ENCODE peak calls at places on chromosomes 4 and X, in four cellular contexts. C, Q, W and P are unnamed samples. For H3K4me1, the result is how much of the 10 kb centered on the place peaks cover.

GRCh38 chrX:23803931-23804381 is 21.0 kb downstream of the SAT1 start:
- DNase-seq in Q (peak), C (no peak), W (no peak), P (peak)

GRCh38 chr4:142727152-142727551 is 118.9 kb downstream of the INPP4B start:
- DNase-seq in W (no peak), C (no peak), Q (no peak), P (no peak)

GRCh38 chrX:17459596-17459995 is 84.6 kb downstream of the NHS start:
- DNase-seq in C (no peak), W (no peak), Q (no peak), P (no peak)

GRCh38 chr4:52982246-52982950 is 120.3 kb downstream of the RASL11B start:
- DNase-seq in C (peak), W (peak), Q (no peak), P (no peak)

GRCh38 chrX:51892921-51893745 is at the start of gene MAGED1:
- DNase-seq in W (peak), C (peak), Q (peak), P (peak)

GRCh38 chr4:5338511-5338910 is 287.2 kb downstream of the STK32B start:
- DNase-seq in W (no peak), C (no peak), Q (no peak), P (no peak)

GRCh38 chr4:82524570-82525152 is 37.1 kb downstream of the TMEM150C start:
- DNase-seq in Q (no peak), C (no peak), W (no peak), P (no peak)

GRCh38 chrX:144946696-144947095 is 300.6 kb upstream of the SPANXN1 start:
- DNase-seq in W (no peak), C (no peak), Q (no peak), P (no peak)

GRCh38 chrX:74383611-74384010 is 37.7 kb upstream of the SLC16A2 start:
- DNase-seq in Q (peak), W (peak), C (peak), P (no peak)

GRCh38 chr4:128461300-128462103 is 173.9 kb upstream of the PGRMC2 start:
- DNase-seq in C (peak), Q (no peak), W (no peak), P (no peak)

GRCh38 chr4:174404677-174405076 is 117.6 kb downstream of the HPGD start:
- DNase-seq in C (no peak), Q (no peak), W (no peak), P (no peak)

DNA sequence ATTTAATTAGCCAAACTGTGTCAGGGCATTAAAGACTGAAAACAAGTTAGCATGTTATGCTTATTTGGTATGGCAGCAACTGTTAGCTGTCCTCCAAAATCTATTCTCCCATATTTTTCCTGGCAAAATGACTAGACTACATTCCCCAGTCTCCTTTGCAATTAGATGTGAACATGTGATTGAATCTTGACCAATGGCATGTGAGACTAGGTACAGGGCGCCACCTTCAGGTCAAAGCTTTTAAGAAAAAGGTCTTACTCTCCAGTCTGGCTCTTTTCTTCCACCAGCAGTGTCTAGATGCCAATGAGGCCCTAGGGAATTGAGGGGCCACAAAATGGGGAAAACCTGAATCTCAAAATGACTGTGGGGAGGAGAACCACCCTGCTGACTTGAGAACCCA is 408.2 kb downstream of the SMARCA1 start:
- DNase-seq in W (peak), C (peak), Q (peak), P (no peak)
- H3K4me1 ChIP-seq in W (under half), C (under half), Q (under half), P (under half)

GRCh38 chr4:8431553-8431952 is 9.0 kb downstream of the ACOX3 start:
- DNase-seq in Q (no peak), W (no peak), C (no peak), P (no peak)

GRCh38 chr4:8433181-8433580 is 7.3 kb downstream of the ACOX3 start:
- DNase-seq in Q (no peak), C (no peak), W (no peak), P (no peak)

GRCh38 chr4:8427761-8428287 is 12.7 kb downstream of the ACOX3 start:
- DNase-seq in Q (peak), C (peak), W (peak), P (peak)

GRCh38 chr4:8427262-8427661 is 13.3 kb downstream of the ACOX3 start:
- DNase-seq in C (no peak), Q (no peak), W (no peak), P (no peak)

GRCh38 chr4:8428288-8429097 is 12.0 kb downstream of the ACOX3 start:
- DNase-seq in Q (peak), W (peak), C (peak), P (peak)
- TF ChIP-seq CTCF in Q (no peak), W (peak), C (peak), P (no peak)

GRCh38 chr4:2932561-2932950 is 30.6 kb downstream of the NOP14 start:
- DNase-seq in C (no peak), W (no peak), Q (no peak), P (peak)

GRCh38 chr4:2933566-2934076 is 29.6 kb downstream of the NOP14 start:
- DNase-seq in C (no peak), Q (peak), W (no peak), P (peak)

GRCh38 chr4:2931765-2932560 is 31.2 kb downstream of the NOP14 start:
- DNase-seq in W (peak), C (no peak), Q (peak), P (peak)

GRCh38 chr4:2934077-2934812 is 29.0 kb downstream of the NOP14 start:
- DNase-seq in Q (peak), W (peak), C (peak), P (peak)

GRCh38 chr4:2932951-2933565 is 30.1 kb downstream of the NOP14 start:
- DNase-seq in C (no peak), Q (no peak), W (no peak), P (peak)
- H3K4me3 ChIP-seq in C (peak), Q (peak), W (peak), P (peak)

GRCh38 chr4:184385705-184386141 is 88.6 kb downstream of the IRF2 start:
- DNase-seq in C (no peak), Q (peak), W (no peak), P (no peak)

GRCh38 chr4:184384056-184384809 is 90.1 kb downstream of the IRF2 start:
- DNase-seq in W (peak), Q (peak), C (peak), P (peak)

GRCh38 chr4:184386271-184386781 is 88.0 kb downstream of the IRF2 start:
- DNase-seq in C (no peak), Q (peak), W (no peak), P (no peak)

GRCh38 chr4:184383497-184384055 is 90.8 kb downstream of the IRF2 start:
- DNase-seq in W (no peak), Q (peak), C (no peak), P (peak)

GRCh38 chr4:184384810-184385557 is 89.4 kb downstream of the IRF2 start:
- DNase-seq in C (peak), Q (no peak), W (peak), P (no peak)
- H3K4me1 ChIP-seq in C (half or more), Q (under half), W (half or more), P (under half)

GRCh38 chrX:70979136-70979762 is 48.4 kb upstream of the SLC7A3 start:
- DNase-seq in C (peak), Q (no peak), W (no peak), P (no peak)
- TF ChIP-seq CTCF in C (peak), Q (no peak), W (peak), P (no peak)

GRCh38 chrX:104669063-104669462 is 103.1 kb downstream of the IL1RAPL2 start:
- DNase-seq in C (no peak), Q (no peak), W (no peak), P (no peak)
- H3K4me3 ChIP-seq in C (no peak), Q (no peak), W (no peak), P (no peak)

GRCh38 chr4:138226351-138226750 is 15.8 kb downstream of the SLC7A11 start:
- DNase-seq in C (no peak), Q (no peak), W (no peak), P (no peak)
- H3K4me1 ChIP-seq in C (half or more), Q (under half), W (under half), P (under half)